ENCODE peak calls at places on chromosomes 2 and 18, in five cellular contexts. X is SK-N-SH, W is endothelial cell of umbilical vein, S is HCT116, U is K562. R is an unnamed sample.

GRCh38 chr2:10260130-10260529 is 42.6 kb upstream of the HPCAL1 start:
- DNase-seq in W (no peak), X (no peak), S (no peak), U (no peak), R (no peak)

GRCh38 chr2:135030826-135031225 is 16.4 kb downstream of the MAP3K19 start:
- DNase-seq in S (no peak), W (peak; percentile 35), X (no peak), U (peak; percentile 47), R (no peak)

GRCh38 chr2:41955641-41956040 is 92.2 kb upstream of the PKDCC start:
- DNase-seq in S (no peak), U (no peak), W (no peak), X (no peak), R (no peak)

GRCh38 chr2:218425531-218425930 is 6.6 kb downstream of the VIL1 start:
- DNase-seq in X (no peak), W (no peak), S (no peak), U (no peak), R (no peak)

GRCh38 chr18:44709297-44710117 is 28.8 kb downstream of the SETBP1 start:
- DNase-seq in S (no peak), X (no peak), U (no peak), W (no peak), R (no peak)

GRCh38 chr2:53252115-53252514 is 515.5 kb upstream of the CHAC2 start:
- DNase-seq in U (no peak), S (no peak), X (no peak), W (peak; percentile 5), R (no peak)

GRCh38 chr18:21760321-21760720 is 19.7 kb downstream of the MIB1 start:
- DNase-seq in X (no peak), W (no peak), S (no peak), U (no peak), R (no peak)

GRCh38 chr18:27863780-27864430 is 313.0 kb downstream of the CDH2 start:
- DNase-seq in S (no peak), X (no peak), U (no peak), W (no peak), R (no peak)

GRCh38 chr2:55232084-55232862 is at the start of the genes CLHC1 and RPS27A:
- DNase-seq in X (peak; percentile 92), W (peak; percentile 92), S (peak; percentile 98), U (peak; percentile 95), R (peak; percentile 97)

GRCh38 chr2:11616851-11617415 is 53.1 kb downstream of the NTSR2 start:
- DNase-seq in X (no peak), W (no peak), U (no peak), S (no peak), R (peak; percentile 57)

GRCh38 chr2:161219213-161219612 is 59.0 kb downstream of the TANK start:
- DNase-seq in U (no peak), W (no peak), S (no peak), X (no peak), R (no peak)

GRCh38 chr2:148209598-148209997 is 188.7 kb downstream of the MBD5 start:
- DNase-seq in U (peak; percentile 64), W (peak; percentile 2), X (no peak), S (peak; percentile 15), R (no peak)

GRCh38 chr2:68396093-68396492 is 31.0 kb downstream of the PLEK start:
- DNase-seq in X (no peak), U (no peak), S (no peak), W (no peak), R (no peak)

GRCh38 chr2:228522276-228522675 is 340.8 kb upstream of the SPHKAP start:
- DNase-seq in U (no peak), X (no peak), S (no peak), W (no peak), R (no peak)

GRCh38 chr18:44342946-44343345 is 337.7 kb upstream of the SETBP1 start:
- DNase-seq in W (no peak), X (no peak), U (no peak), S (no peak), R (no peak)

GRCh38 chr2:218319813-218320360 is 27.6 kb upstream of the TMBIM1 start:
- DNase-seq in S (no peak), U (no peak), X (no peak), W (no peak), R (no peak)

GRCh38 chr2:121104721-121105141 is 180.3 kb downstream of the TFCP2L1 start:
- DNase-seq in U (peak; percentile 7), W (no peak), X (no peak), S (no peak), R (no peak)

GRCh38 chr2:160390544-160391258 is 102.9 kb downstream of the RBMS1 start:
- DNase-seq in W (no peak), S (no peak), X (no peak), U (no peak), R (no peak)

GRCh38 chr18:49561127-49561376 is 805 bp upstream of the LIPG start:
- DNase-seq in S (no peak), U (no peak), W (peak; percentile 46), X (peak; percentile 58), R (no peak)
- TF ChIP-seq POLR2AphosphoS5 in S (no peak), U (no peak), W (no peak), X (no peak), R (no peak)

GRCh38 chr18:49015886-49016647 is 65.3 kb upstream of the SMAD7 start:
- DNase-seq in S (no peak), W (no peak), X (no peak), U (no peak), R (no peak)
- H3K9ac ChIP-seq in S (peak overlapping the region; percentile 53), W (no peak overlapping the region), X (no peak overlapping the region), U (peak overlapping the region; percentile 74), R (no peak overlapping the region)

GRCh38 chr18:524496-524895 is 24.0 kb upstream of the COLEC12 start:
- DNase-seq in W (peak; percentile 61), U (no peak), X (no peak), S (no peak), R (no peak)
- TF ChIP-seq POLR2AphosphoS5 in W (no peak), U (no peak), X (no peak), S (no peak), R (no peak)

DNA sequence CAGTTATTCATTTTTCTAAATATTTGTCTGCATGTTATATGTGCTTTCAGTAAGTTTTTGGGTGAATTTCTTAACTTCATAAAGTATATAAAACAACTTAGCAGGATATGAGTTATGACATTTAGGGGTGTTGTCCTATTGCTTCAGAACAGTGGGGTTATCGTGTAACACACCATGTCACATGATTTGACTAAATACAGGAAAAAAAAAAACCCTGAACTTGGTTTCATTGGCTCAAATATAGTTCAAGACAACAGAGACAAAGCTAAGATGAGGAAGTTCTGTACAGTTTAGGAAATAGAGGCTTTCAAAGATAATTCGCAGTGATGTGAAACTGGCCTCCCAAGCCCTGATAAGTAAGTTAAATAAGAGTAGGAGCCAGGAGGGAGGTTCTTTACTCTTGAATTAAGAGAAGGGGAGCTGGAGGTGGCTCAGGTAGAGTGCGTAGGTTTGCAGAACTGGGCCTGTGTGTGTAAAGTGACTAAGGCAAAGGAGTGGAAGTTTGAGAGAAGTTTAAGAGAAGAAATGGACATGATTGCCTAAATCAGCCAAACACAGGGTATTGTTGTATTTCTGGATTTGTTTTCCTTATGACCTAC is 53.9 kb downstream of the LIMS1 start:
- DNase-seq in X (no peak), S (no peak), W (peak; percentile 70), U (peak; percentile 78), R (no peak)
- H3K9ac ChIP-seq in X (peak overlapping the region; percentile 15), S (no peak overlapping the region), W (peak overlapping the region; percentile 60), U (peak overlapping the region; percentile 26), R (no peak overlapping the region)

GRCh38 chr2:239457586-239458445 is 57.0 kb upstream of the HDAC4 start:
- DNase-seq in W (no peak), S (no peak), X (no peak), U (no peak), R (no peak)

GRCh38 chr2:239454507-239454906 is 53.7 kb upstream of the HDAC4 start:
- DNase-seq in U (no peak), S (no peak), X (no peak), W (no peak), R (no peak)

GRCh38 chr2:239455436-239456203 is 54.8 kb upstream of the HDAC4 start:
- DNase-seq in X (no peak), W (no peak), S (no peak), U (no peak), R (no peak)

GRCh38 chr2:239459056-239459455 is 58.2 kb upstream of the HDAC4 start:
- DNase-seq in S (no peak), U (no peak), X (no peak), W (no peak), R (no peak)

GRCh38 chr2:239456940-239457339 is 56.1 kb upstream of the HDAC4 start:
- DNase-seq in X (no peak), S (no peak), U (no peak), W (no peak), R (no peak)
- TF ChIP-seq POLR2AphosphoS5 in X (no peak), S (no peak), U (no peak), W (no peak), R (no peak)